ENCODE peak calls at places on chromosomes 12 and 14, in eight cellular contexts. S, Q, X, N, A, Y, O and I are unnamed samples.

GRCh38 chr12:54977857-54978256 is 6.7 kb downstream of the TESPA1 start:
- DNase-seq in S (no peak), Q (no peak), X (no peak), N (no peak), A (no peak), Y (no peak), O (no peak), I (no peak)

GRCh38 chr14:44961151-44961729 is 507 bp downstream of the KLHL28 start:
- DNase-seq in S (peak), Q (peak), X (peak), N (peak), A (peak), Y (peak), O (no peak), I (peak)

GRCh38 chr12:95312656-95313055 is 95.0 kb downstream of the VEZT start:
- DNase-seq in S (no peak), Q (no peak), X (no peak), N (no peak), A (no peak), Y (no peak), O (no peak), I (no peak)

GRCh38 chr12:50690923-50691322 is 73.0 kb upstream of the ATF1 start:
- DNase-seq in S (no peak), Q (no peak), X (peak), N (no peak), A (no peak), Y (peak), O (no peak), I (peak)

GRCh38 chr12:57093412-57094193 is 4.7 kb downstream of the NAB2 start:
- DNase-seq in S (peak), Q (peak), X (no peak), N (no peak), A (peak), Y (peak), O (no peak), I (peak)

GRCh38 chr14:103149351-103149750 is 26.1 kb downstream of the TNFAIP2 start:
- DNase-seq in S (no peak), Q (no peak), X (no peak), N (no peak), A (no peak), Y (no peak), O (no peak), I (no peak)

GRCh38 chr12:108653082-108653516 is 19.4 kb upstream of the SELPLG start:
- DNase-seq in S (no peak), Q (no peak), X (peak), N (no peak), A (no peak), Y (no peak), O (no peak), I (no peak)

GRCh38 chr14:37641117-37641516 is 45.7 kb downstream of the TTC6 start:
- DNase-seq in S (no peak), Q (no peak), X (peak), N (no peak), A (no peak), Y (no peak), O (no peak), I (no peak)

GRCh38 chr12:124646385-124647230 is 79.2 kb upstream of the NCOR2 start:
- DNase-seq in S (peak), Q (peak), X (no peak), N (no peak), A (no peak), Y (no peak), O (no peak), I (no peak)

GRCh38 chr14:64998455-64998931 is 11.8 kb downstream of the FNTB start:
- DNase-seq in S (no peak), Q (no peak), X (no peak), N (no peak), A (no peak), Y (no peak), O (no peak), I (no peak)

GRCh38 chr12:106903241-106903950 is 52.3 kb upstream of the TMEM263 start:
- DNase-seq in S (peak), Q (peak), X (peak), N (peak), A (peak), Y (peak), O (peak), I (peak)

GRCh38 chr12:53454710-53455109 is 2.8 kb downstream of the PCBP2 start:
- DNase-seq in S (no peak), Q (no peak), X (no peak), N (no peak), A (no peak), Y (no peak), O (no peak), I (no peak)

GRCh38 chr12:127429556-127429955 is 837.4 kb upstream of the TMEM132C start:
- DNase-seq in S (no peak), Q (no peak), X (no peak), N (no peak), A (no peak), Y (no peak), O (no peak), I (no peak)

GRCh38 chr12:66092559-66093269 is 37.8 kb downstream of the LLPH start:
- DNase-seq in S (no peak), Q (no peak), X (no peak), N (no peak), A (no peak), Y (no peak), O (no peak), I (no peak)

GRCh38 chr12:70444903-70445302 is 78.8 kb downstream of the KCNMB4 start:
- DNase-seq in S (no peak), Q (no peak), X (no peak), N (no peak), A (no peak), Y (no peak), O (no peak), I (no peak)

GRCh38 chr12:89517648-89518047 is 6.9 kb downstream of the GALNT4 start:
- DNase-seq in S (no peak), Q (no peak), X (no peak), N (no peak), A (no peak), Y (no peak), O (no peak), I (no peak)

GRCh38 chr14:70640938-70641547 is 673 bp upstream of the TTC9 start:
- DNase-seq in S (no peak), Q (peak), X (no peak), N (no peak), A (no peak), Y (no peak), O (no peak), I (no peak)

GRCh38 chr14:25150934-25151790 is 101.2 kb upstream of the STXBP6 start:
- DNase-seq in S (no peak), Q (no peak), X (peak), N (peak), A (no peak), Y (no peak), O (no peak), I (no peak)

GRCh38 chr12:92096346-92097136 is 49.1 kb downstream of the BTG1 start:
- DNase-seq in S (no peak), Q (no peak), X (no peak), N (no peak), A (no peak), Y (no peak), O (no peak), I (no peak)

GRCh38 chr14:36451346-36452065 is 68.5 kb downstream of the NKX2-1 start:
- DNase-seq in S (no peak), Q (no peak), X (peak), N (no peak), A (no peak), Y (no peak), O (no peak), I (no peak)

GRCh38 chr12:65525501-65526141 is 247.1 kb downstream of the MSRB3 start:
- DNase-seq in S (no peak), Q (no peak), X (no peak), N (no peak), A (no peak), Y (no peak), O (no peak), I (no peak)